ENCODE peak calls at places on chromosome 6, in four cellular contexts. One of them, this sample, is unnamed.

GRCh38 chr6:31642798-31643570 is 9.5 kb downstream of the BAG6 start:
- DNase-seq in HepG2: peak
- DNase-seq in K562: no peak
- DNase-seq in HCT116: no peak
- DNase-seq in this sample: no peak

GRCh38 chr6:41976794-41977484 is 35.3 kb upstream of the CCND3 start:
- DNase-seq in HepG2: peak
- DNase-seq in K562: no peak
- DNase-seq in HCT116: no peak
- DNase-seq in this sample: no peak

GRCh38 chr6:30752164-30752927 is 8.0 kb upstream of the IER3 start:
- DNase-seq in HCT116: peak
- DNase-seq in K562: no peak
- DNase-seq in HepG2: no peak
- DNase-seq in this sample: no peak

GRCh38 chr6:68559716-68560115 is 75.4 kb upstream of the ADGRB3 start:
- DNase-seq in K562: no peak
- DNase-seq in HepG2: no peak
- DNase-seq in HCT116: no peak
- DNase-seq in this sample: no peak

GRCh38 chr6:164013480-164014208 is 599.1 kb downstream of the QKI start:
- DNase-seq in HCT116: no peak
- DNase-seq in K562: no peak
- DNase-seq in HepG2: no peak
- DNase-seq in this sample: no peak

GRCh38 chr6:105560611-105561066 is 157.8 kb upstream of the PREP start:
- DNase-seq in HepG2: no peak
- DNase-seq in K562: no peak
- DNase-seq in HCT116: no peak
- DNase-seq in this sample: peak

GRCh38 chr6:38192486-38192885 is 373.0 kb downstream of the ZFAND3 start:
- DNase-seq in HCT116: no peak
- DNase-seq in HepG2: no peak
- DNase-seq in K562: no peak
- DNase-seq in this sample: no peak

GRCh38 chr6:96520039-96520850 is 1.4 kb upstream of the UFL1 start:
- DNase-seq in K562: no peak
- DNase-seq in HepG2: no peak
- DNase-seq in HCT116: peak
- DNase-seq in this sample: no peak

GRCh38 chr6:143784316-143784715 is 58.8 kb upstream of the LTV1 start:
- DNase-seq in HCT116: no peak
- DNase-seq in HepG2: no peak
- DNase-seq in K562: no peak
- DNase-seq in this sample: no peak

GRCh38 chr6:53349209-53349693 is 501 bp upstream of the ELOVL5 start:
- DNase-seq in HCT116: no peak
- DNase-seq in K562: no peak
- DNase-seq in HepG2: no peak
- DNase-seq in this sample: no peak

GRCh38 chr6:132614554-132614953 is 9.5 kb downstream of the TAAR2 start:
- DNase-seq in HCT116: peak
- DNase-seq in K562: no peak
- DNase-seq in HepG2: no peak
- DNase-seq in this sample: no peak

GRCh38 chr6:156992396-156992795 is 215.2 kb downstream of the ARID1B start:
- DNase-seq in HCT116: no peak
- DNase-seq in HepG2: no peak
- DNase-seq in K562: no peak
- DNase-seq in this sample: no peak

GRCh38 chr6:624979-625378 is 31.9 kb downstream of the HUS1B start:
- DNase-seq in HCT116: no peak
- DNase-seq in K562: no peak
- DNase-seq in HepG2: no peak
- DNase-seq in this sample: peak

GRCh38 chr6:111631930-111632460 is 26.3 kb upstream of the TRAF3IP2 start:
- DNase-seq in K562: no peak
- DNase-seq in HCT116: no peak
- DNase-seq in HepG2: no peak
- DNase-seq in this sample: no peak

GRCh38 chr6:42748241-42748898 is 2.5 kb upstream of the TBCC start:
- DNase-seq in HCT116: no peak
- DNase-seq in HepG2: no peak
- DNase-seq in K562: peak
- DNase-seq in this sample: no peak

GRCh38 chr6:128648022-128648598 is 127.7 kb upstream of the PTPRK start:
- DNase-seq in HepG2: no peak
- DNase-seq in HCT116: no peak
- DNase-seq in K562: no peak
- DNase-seq in this sample: no peak

GRCh38 chr6:130365166-130366010 is 429 bp upstream of the TMEM200A start:
- DNase-seq in HCT116: peak
- DNase-seq in HepG2: peak
- DNase-seq in K562: peak
- DNase-seq in this sample: no peak

GRCh38 chr6:163716690-163717089 is 302.2 kb downstream of the QKI start:
- DNase-seq in K562: no peak
- DNase-seq in HepG2: no peak
- DNase-seq in HCT116: no peak
- DNase-seq in this sample: no peak

GRCh38 chr6:135600931-135601330 is 103.4 kb upstream of the AHI1 start:
- DNase-seq in K562: no peak
- DNase-seq in HepG2: no peak
- DNase-seq in HCT116: no peak
- DNase-seq in this sample: no peak

GRCh38 chr6:22784611-22785010 is 215.2 kb downstream of the HDGFL1 start:
- DNase-seq in HCT116: no peak
- DNase-seq in HepG2: no peak
- DNase-seq in K562: no peak
- DNase-seq in this sample: no peak

GRCh38 chr6:23403458-23403857 is 722.6 kb upstream of the NRSN1 start:
- DNase-seq in K562: no peak
- DNase-seq in HCT116: no peak
- DNase-seq in HepG2: no peak
- DNase-seq in this sample: no peak

GRCh38 chr6:33160728-33161323 is 31.4 kb downstream of the COL11A2 start:
- DNase-seq in HCT116: peak
- DNase-seq in K562: no peak
- DNase-seq in HepG2: no peak
- DNase-seq in this sample: no peak

GRCh38 chr6:150204705-150205472 is 62.0 kb downstream of the PPP1R14C start:
- DNase-seq in HepG2: no peak
- DNase-seq in HCT116: no peak
- DNase-seq in K562: no peak
- DNase-seq in this sample: no peak

GRCh38 chr6:23308166-23308565 is 738.8 kb downstream of the HDGFL1 start:
- DNase-seq in HepG2: no peak
- DNase-seq in K562: no peak
- DNase-seq in HCT116: no peak
- DNase-seq in this sample: no peak

GRCh38 chr6:7534192-7534591 is 7.3 kb upstream of the DSP start:
- DNase-seq in HCT116: no peak
- DNase-seq in HepG2: no peak
- DNase-seq in K562: no peak
- DNase-seq in this sample: no peak

GRCh38 chr6:7537560-7538174 is 3.8 kb upstream of the DSP start:
- DNase-seq in K562: no peak
- DNase-seq in HCT116: no peak
- DNase-seq in HepG2: no peak
- DNase-seq in this sample: no peak

GRCh38 chr6:7538484-7538883 is 3.0 kb upstream of the DSP start:
- DNase-seq in K562: no peak
- DNase-seq in HCT116: no peak
- DNase-seq in HepG2: no peak
- DNase-seq in this sample: no peak

GRCh38 chr6:7532821-7533220 is 8.7 kb upstream of the DSP start:
- DNase-seq in K562: no peak
- DNase-seq in HepG2: no peak
- DNase-seq in HCT116: no peak
- DNase-seq in this sample: no peak

DNA sequence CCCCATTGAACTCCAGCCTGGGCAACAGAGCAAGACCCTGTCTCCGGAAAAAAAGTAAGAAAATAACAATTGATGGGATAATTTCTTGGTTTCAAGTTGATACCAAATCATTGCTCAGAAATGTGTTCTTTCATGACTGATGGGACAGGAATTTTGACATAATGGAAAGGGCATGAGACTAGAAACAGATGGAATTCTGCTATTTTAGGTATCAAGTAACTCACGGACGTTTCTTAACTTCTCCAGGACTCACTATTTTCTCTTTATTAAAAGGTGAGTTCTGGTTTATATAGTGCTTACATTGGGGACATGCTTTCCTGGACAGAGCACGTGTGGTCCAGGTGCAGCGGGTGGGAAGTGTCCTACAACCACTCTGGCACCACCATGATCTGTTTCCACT is 6.0 kb upstream of the DSP start:
- DNase-seq in HepG2: no peak
- DNase-seq in HCT116: no peak
- DNase-seq in K562: no peak
- DNase-seq in this sample: no peak
- TF ChIP-seq JUND in HepG2: no peak
- TF ChIP-seq JUND in HCT116: no peak
- TF ChIP-seq JUND in K562: no peak
- TF ChIP-seq JUND in this sample: no peak

DNA sequence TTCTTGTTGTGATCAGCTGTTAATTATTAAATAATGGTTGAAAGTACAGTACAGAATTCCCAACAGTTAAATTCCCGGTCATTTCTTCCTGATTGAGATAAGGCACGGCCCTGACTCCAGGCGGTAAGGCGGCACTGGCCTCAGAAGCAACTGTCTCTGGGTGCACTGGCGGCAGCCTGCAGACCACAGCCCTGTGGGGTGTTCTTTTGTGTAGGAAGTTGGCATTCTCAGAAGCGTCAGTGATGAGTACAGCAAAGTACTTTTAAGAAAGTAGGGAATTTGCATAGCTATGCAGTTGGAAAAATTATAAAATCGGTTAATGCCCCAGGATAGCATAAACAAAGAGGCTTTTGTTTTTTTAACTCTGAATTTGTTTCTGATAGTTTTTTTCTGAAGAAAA is 50.5 kb downstream of the SAMD5 start:
- DNase-seq in HepG2: no peak
- DNase-seq in K562: no peak
- DNase-seq in HCT116: no peak
- DNase-seq in this sample: no peak
- TF ChIP-seq JUND in HepG2: no peak
- TF ChIP-seq JUND in K562: no peak
- TF ChIP-seq JUND in HCT116: no peak
- TF ChIP-seq JUND in this sample: no peak

DNA sequence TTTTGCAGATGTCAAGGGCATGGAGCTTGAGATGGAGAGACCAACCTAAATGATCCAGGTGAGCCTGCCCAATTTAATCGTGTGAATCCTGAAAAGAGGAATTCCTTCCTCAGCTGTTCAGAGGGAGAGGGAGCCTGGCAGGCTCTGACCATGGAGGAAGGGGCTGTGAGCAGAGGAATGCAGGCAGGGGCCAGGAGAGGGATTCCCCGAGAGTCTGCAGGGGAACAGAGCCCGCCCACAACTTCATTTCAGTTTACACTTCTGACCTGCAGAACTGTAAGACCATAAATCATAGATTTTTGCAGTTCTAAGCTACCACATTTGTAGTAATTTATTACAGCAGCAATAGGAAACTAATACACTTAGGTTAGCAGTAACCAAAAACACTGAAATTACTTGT is 164.1 kb downstream of the TBXT start:
- DNase-seq in HCT116: no peak
- DNase-seq in K562: no peak
- DNase-seq in HepG2: no peak
- DNase-seq in this sample: no peak
- TF ChIP-seq JUND in HCT116: no peak
- TF ChIP-seq JUND in K562: no peak
- TF ChIP-seq JUND in HepG2: no peak
- TF ChIP-seq JUND in this sample: no peak

DNA sequence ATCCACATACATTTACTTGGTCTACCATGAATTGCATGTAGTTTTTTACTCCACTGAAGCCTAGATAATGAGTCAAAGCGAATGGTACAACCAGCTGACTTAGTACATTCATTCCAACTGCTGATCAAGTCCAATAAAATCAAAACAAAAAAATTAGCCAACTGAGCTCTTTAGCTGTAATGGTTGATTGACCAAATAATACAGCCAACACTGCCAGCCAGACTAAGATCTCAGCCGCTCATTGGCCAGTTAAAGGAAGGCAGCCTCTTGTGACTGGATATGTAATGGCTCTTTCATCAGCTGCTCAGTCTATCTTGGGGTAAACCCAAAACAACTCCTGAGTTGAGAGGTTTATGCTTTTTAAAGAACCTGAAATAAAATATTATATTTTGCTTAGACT is 204.3 kb upstream of the RSPO3 start:
- DNase-seq in HepG2: no peak
- DNase-seq in K562: no peak
- DNase-seq in HCT116: no peak
- DNase-seq in this sample: no peak
- TF ChIP-seq JUND in HepG2: no peak
- TF ChIP-seq JUND in K562: no peak
- TF ChIP-seq JUND in HCT116: no peak
- TF ChIP-seq JUND in this sample: no peak

DNA sequence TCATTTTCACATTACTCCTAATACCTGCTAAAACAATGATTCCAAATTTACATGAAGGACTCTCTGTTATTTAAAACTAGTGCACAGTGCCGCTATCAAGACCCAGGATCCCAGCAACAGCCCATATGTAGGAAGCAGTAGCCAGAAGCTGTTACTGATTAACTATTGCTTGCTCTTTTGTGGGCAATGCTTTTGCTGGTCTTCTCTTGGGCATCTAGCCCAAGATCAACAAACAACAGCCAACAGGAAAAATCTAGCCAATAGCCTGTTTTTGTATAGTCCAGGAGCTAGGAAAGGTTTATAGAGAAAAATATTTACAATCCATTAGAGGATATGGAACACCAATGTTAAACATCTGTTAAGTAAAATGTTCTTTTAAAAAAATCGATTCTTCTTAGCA is 22.1 kb upstream of the TENT5A start:
- DNase-seq in HepG2: peak
- DNase-seq in K562: no peak
- DNase-seq in HCT116: no peak
- DNase-seq in this sample: no peak
- TF ChIP-seq JUND in HepG2: no peak
- TF ChIP-seq JUND in K562: no peak
- TF ChIP-seq JUND in HCT116: no peak
- TF ChIP-seq JUND in this sample: no peak

GRCh38 chr6:16136086-16136485 is 7.2 kb downstream of the MYLIP start:
- DNase-seq in HCT116: no peak
- DNase-seq in HepG2: no peak
- DNase-seq in K562: peak
- DNase-seq in this sample: no peak

GRCh38 chr6:16134430-16134829 is 5.5 kb downstream of the MYLIP start:
- DNase-seq in K562: no peak
- DNase-seq in HCT116: no peak
- DNase-seq in HepG2: no peak
- DNase-seq in this sample: no peak

GRCh38 chr6:16135078-16135477 is 6.2 kb downstream of the MYLIP start:
- DNase-seq in HepG2: no peak
- DNase-seq in HCT116: no peak
- DNase-seq in K562: no peak
- DNase-seq in this sample: no peak

GRCh38 chr6:16137451-16137801 is 8.5 kb downstream of the MYLIP start:
- DNase-seq in HCT116: no peak
- DNase-seq in HepG2: no peak
- DNase-seq in K562: no peak
- DNase-seq in this sample: no peak

GRCh38 chr6:16136536-16137450 is 7.9 kb downstream of the MYLIP start:
- DNase-seq in HCT116: peak
- DNase-seq in K562: no peak
- DNase-seq in HepG2: no peak
- DNase-seq in this sample: no peak
- TF ChIP-seq JUND in HCT116: peak
- TF ChIP-seq JUND in K562: no peak
- TF ChIP-seq JUND in HepG2: no peak
- TF ChIP-seq JUND in this sample: no peak